ENCODE peak calls at places on chromosomes 3 and 15, in ten cellular contexts. K is ovary; Q is SJSA1; O is lung; B is CD4-positive, alpha-beta memory T cell; Y is adrenal gland; A is astrocyte; Z is GM23248; C is body of pancreas; L is WERI-Rb-1. E is an unnamed sample. For H3K36me3, the result is how much of the 10 kb centered on the place peaks cover.

GRCh38 chr3:78988324-78988723 is 779.5 kb downstream of the ROBO1 start:
- DNase-seq in K (no peak), Q (no peak), O (no peak), B (no peak), Y (no peak), A (no peak), Z (peak), C (no peak), L (no peak), E (peak)

GRCh38 chr3:175398676-175399075 is 539.5 kb downstream of the NAALADL2 start:
- DNase-seq in K (no peak), Q (no peak), O (no peak), B (no peak), Y (no peak), A (no peak), Z (peak), C (no peak), L (no peak), E (peak)

GRCh38 chr3:124559650-124560405 is 170.4 kb upstream of the UMPS start:
- DNase-seq in K (peak), Q (peak), O (peak), B (peak), Y (peak), A (peak), Z (peak), C (peak), L (peak), E (peak)

GRCh38 chr3:65412591-65412990 is 626.1 kb downstream of the MAGI1 start:
- DNase-seq in K (no peak), Q (no peak), O (no peak), B (no peak), Y (peak), A (no peak), Z (no peak), C (peak), L (peak), E (peak)

GRCh38 chr15:67803299-67803698 is 22.0 kb upstream of the SKOR1 start:
- DNase-seq in K (no peak), Q (no peak), O (no peak), B (no peak), Y (no peak), A (no peak), Z (no peak), C (no peak), L (no peak), E (no peak)

GRCh38 chr3:142973217-142974009 is 9.9 kb upstream of the PAQR9 start:
- DNase-seq in K (no peak), Q (no peak), O (no peak), B (no peak), Y (peak), A (no peak), Z (no peak), C (no peak), L (no peak), E (no peak)

GRCh38 chr3:152282813-152283212 is 14.1 kb downstream of the MBNL1 start:
- DNase-seq in K (no peak), Q (no peak), O (no peak), B (no peak), Y (peak), A (no peak), Z (no peak), C (no peak), L (no peak), E (no peak)

GRCh38 chr3:79329154-79329553 is 438.6 kb downstream of the ROBO1 start:
- DNase-seq in K (no peak), Q (no peak), O (no peak), B (no peak), Y (no peak), A (peak), Z (peak), C (no peak), L (no peak), E (no peak)

GRCh38 chr3:195257454-195258448 is 13.2 kb downstream of the XXYLT1 start:
- DNase-seq in K (no peak), Q (no peak), O (peak), B (no peak), Y (no peak), A (no peak), Z (no peak), C (no peak), L (no peak), E (no peak)

GRCh38 chr15:41849204-41849603 is 10.6 kb downstream of the PLA2G4B start:
- DNase-seq in K (no peak), Q (no peak), O (no peak), B (no peak), Y (no peak), A (no peak), Z (no peak), C (no peak), L (no peak), E (no peak)

GRCh38 chr3:23590424-23590823 is 215.3 kb upstream of the UBE2E1 start:
- DNase-seq in K (no peak), Q (no peak), O (no peak), B (no peak), Y (no peak), A (no peak), Z (no peak), C (no peak), L (no peak), E (peak)

GRCh38 chr3:34361921-34362320 is 563.5 kb downstream of the PDCD6IP start:
- DNase-seq in K (no peak), Q (no peak), O (no peak), B (no peak), Y (peak), A (no peak), Z (no peak), C (no peak), L (no peak), E (no peak)

GRCh38 chr3:152195206-152195605 is 73.5 kb upstream of the MBNL1 start:
- DNase-seq in K (no peak), Q (no peak), O (no peak), B (no peak), Y (no peak), A (no peak), Z (no peak), C (no peak), L (no peak), E (no peak)

GRCh38 chr15:35351059-35351458 is 194.9 kb downstream of the DPH6 start:
- DNase-seq in K (no peak), Q (no peak), O (no peak), B (no peak), Y (no peak), A (no peak), Z (no peak), C (no peak), L (no peak), E (no peak)

GRCh38 chr3:77102916-77103769 is 63.2 kb downstream of the ROBO2 start:
- DNase-seq in K (no peak), Q (no peak), O (no peak), B (no peak), Y (no peak), A (peak), Z (peak), C (no peak), L (no peak), E (no peak)

GRCh38 chr15:74630284-74631086 is 14.8 kb downstream of the CLK3 start:
- DNase-seq in K (no peak), Q (no peak), O (no peak), B (no peak), Y (no peak), A (no peak), Z (peak), C (no peak), L (no peak), E (no peak)
- H3K36me3 ChIP-seq in K (under half), Q (half or more), O (half or more), B (half or more), Y (half or more), A (under half), Z (under half), C (under half), L (half or more), E (half or more)

DNA sequence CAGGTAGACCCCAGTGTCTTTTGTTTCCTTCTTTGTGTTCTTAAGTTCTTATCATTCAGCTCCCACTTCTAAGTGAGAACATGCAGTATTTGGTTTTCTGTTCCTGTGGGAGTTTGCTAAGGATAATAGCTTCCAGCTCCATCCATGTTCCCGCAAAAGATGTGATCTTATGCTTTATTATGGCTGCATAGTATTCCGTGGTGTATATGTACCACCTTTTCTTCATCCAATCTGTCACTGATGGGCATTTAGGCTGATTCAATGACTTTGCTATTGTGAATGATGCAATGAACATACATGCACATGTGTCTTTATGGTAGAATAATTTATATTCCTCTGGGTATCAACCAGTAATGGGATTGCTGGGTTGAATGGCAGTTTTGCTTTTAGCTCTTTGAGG is 24.4 kb downstream of the MCCC1 start:
- DNase-seq in K (no peak), Q (no peak), O (no peak), B (no peak), Y (no peak), A (no peak), Z (no peak), C (no peak), L (no peak), E (no peak)
- H3K36me3 ChIP-seq in K (under half), Q (under half), O (under half), B (under half), Y (under half), A (under half), Z (under half), C (under half), L (under half), E (under half)

GRCh38 chr15:88908697-88909621 is 4.2 kb downstream of the MFGE8 start:
- DNase-seq in K (no peak), Q (no peak), O (no peak), B (no peak), Y (no peak), A (peak), Z (no peak), C (no peak), L (no peak), E (no peak)

GRCh38 chr15:88907111-88907510 is 6.1 kb downstream of the MFGE8 start:
- DNase-seq in K (no peak), Q (no peak), O (no peak), B (no peak), Y (no peak), A (no peak), Z (no peak), C (no peak), L (no peak), E (no peak)

GRCh38 chr15:88906130-88906529 is 7.0 kb downstream of the MFGE8 start:
- DNase-seq in K (no peak), Q (no peak), O (no peak), B (no peak), Y (no peak), A (no peak), Z (no peak), C (no peak), L (no peak), E (no peak)

GRCh38 chr15:88906551-88906950 is 6.6 kb downstream of the MFGE8 start:
- DNase-seq in K (no peak), Q (no peak), O (no peak), B (no peak), Y (no peak), A (no peak), Z (no peak), C (no peak), L (no peak), E (no peak)

GRCh38 chr15:88908123-88908522 is 5.1 kb downstream of the MFGE8 start:
- DNase-seq in K (no peak), Q (no peak), O (no peak), B (no peak), Y (no peak), A (no peak), Z (no peak), C (no peak), L (no peak), E (no peak)
- H3K36me3 ChIP-seq in K (under half), Q (half or more), O (under half), B (under half), Y (under half), A (under half), Z (under half), C (under half), L (half or more), E (under half)

DNA sequence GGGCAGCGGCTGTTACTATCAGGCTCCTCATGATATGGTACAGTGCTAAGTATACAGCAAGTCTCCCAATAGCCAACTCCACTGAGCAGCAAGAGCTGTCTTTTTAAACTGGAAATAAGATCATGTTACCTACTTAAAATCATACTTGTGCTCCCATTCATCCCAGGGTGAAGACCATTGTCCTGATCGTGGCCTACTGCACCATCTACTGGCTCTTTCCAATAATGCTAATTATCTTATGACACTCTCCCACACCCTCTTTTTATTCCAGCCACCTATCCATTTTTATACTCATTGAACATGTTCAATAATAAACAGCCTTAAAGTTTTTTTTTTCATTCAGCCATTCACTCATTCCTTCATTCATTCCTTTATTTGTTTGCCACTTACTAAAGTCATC is 117.7 kb downstream of the GBE1 start:
- DNase-seq in K (no peak), Q (no peak), O (no peak), B (no peak), Y (no peak), A (peak), Z (peak), C (no peak), L (peak), E (peak)
- H3K36me3 ChIP-seq in K (under half), Q (under half), O (under half), B (under half), Y (under half), A (under half), Z (half or more), C (under half), L (under half), E (under half)

DNA sequence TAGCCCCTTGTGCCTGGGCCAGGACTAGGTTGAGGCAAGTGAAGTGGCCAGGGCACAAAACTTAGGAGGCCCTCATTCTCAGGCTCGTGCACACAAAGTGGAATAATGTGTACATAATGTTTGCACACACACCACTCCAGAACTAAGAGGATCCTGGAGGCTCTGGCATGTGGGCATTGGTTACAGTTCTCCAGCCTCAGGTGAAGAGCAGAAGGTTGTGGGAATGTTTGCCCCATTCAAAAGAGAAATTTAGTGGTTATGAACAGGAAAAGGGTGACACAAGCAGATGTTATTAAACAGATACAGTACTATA is 31.3 kb downstream of the ASB7 start:
- DNase-seq in K (no peak), Q (no peak), O (no peak), B (no peak), Y (no peak), A (no peak), Z (no peak), C (no peak), L (no peak), E (no peak)
- H3K36me3 ChIP-seq in K (under half), Q (under half), O (under half), B (under half), Y (under half), A (under half), Z (under half), C (under half), L (under half), E (under half)

DNA sequence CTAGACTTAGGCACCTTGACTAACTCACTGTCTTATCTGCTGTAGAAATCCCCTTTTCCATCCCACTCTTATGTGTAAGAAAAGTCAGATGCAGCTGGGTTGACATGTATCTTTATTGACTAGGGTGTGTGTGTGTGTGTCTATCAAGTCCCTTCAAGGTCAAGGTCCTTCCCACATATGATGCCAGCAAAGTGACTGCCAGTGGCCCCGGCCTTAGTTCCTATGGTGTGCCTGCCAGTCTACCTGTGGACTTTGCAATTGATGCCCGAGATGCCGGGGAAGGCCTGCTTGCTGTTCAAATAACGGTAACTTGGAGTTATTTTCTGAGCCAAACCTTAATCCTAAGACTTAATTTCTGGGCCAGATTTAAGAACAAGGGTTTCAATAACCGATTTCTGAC is 76.3 kb downstream of the DNASE1L3 start:
- DNase-seq in K (no peak), Q (no peak), O (no peak), B (no peak), Y (no peak), A (no peak), Z (no peak), C (peak), L (no peak), E (no peak)
- H3K36me3 ChIP-seq in K (under half), Q (half or more), O (under half), B (under half), Y (half or more), A (half or more), Z (half or more), C (under half), L (under half), E (under half)

E was measured in cardiac muscle cell.